ENCODE peak calls at places on chromosomes 1 and 21, in five cellular contexts. F is hepatocyte, D is AG04450, B is MCF 10A, J is breast epithelium. Q is an unnamed sample.

GRCh38 chr1:95219407-95219806 is 14.6 kb upstream of the RWDD3 start:
- DNase-seq in F (no peak), D (no peak), B (no peak), J (no peak), Q (no peak)

GRCh38 chr1:237383825-237384612 is 342.0 kb downstream of the RYR2 start:
- DNase-seq in F (peak), D (no peak), B (no peak), J (no peak), Q (no peak)

GRCh38 chr1:224168859-224169380 is 14.1 kb upstream of the DEGS1 start:
- DNase-seq in F (no peak), D (no peak), B (peak), J (no peak), Q (no peak)

GRCh38 chr1:2594001-2594640 is 7.5 kb downstream of the PRXL2B start:
- DNase-seq in F (no peak), D (no peak), B (peak), J (no peak), Q (no peak)

GRCh38 chr1:192993426-192994085 is 65.6 kb downstream of the UCHL5 start:
- DNase-seq in F (no peak), D (no peak), B (no peak), J (no peak), Q (no peak)

GRCh38 chr21:28712396-28712795 is 280.3 kb downstream of the LTN1 start:
- DNase-seq in F (no peak), D (no peak), B (no peak), J (no peak), Q (no peak)

GRCh38 chr1:15676688-15677661 is 7.1 kb upstream of the PLEKHM2 start:
- DNase-seq in F (no peak), D (no peak), B (no peak), J (no peak), Q (no peak)

GRCh38 chr1:230681599-230681998 is 32.3 kb downstream of the AGT start:
- DNase-seq in F (peak), D (peak), B (peak), J (no peak), Q (no peak)

GRCh38 chr21:38743772-38744529 is 61.8 kb upstream of the ETS2 start:
- DNase-seq in F (no peak), D (no peak), B (no peak), J (no peak), Q (no peak)

GRCh38 chr1:56062625-56063024 is 516.7 kb downstream of the PLPP3 start:
- DNase-seq in F (no peak), D (no peak), B (peak), J (no peak), Q (no peak)

GRCh38 chr1:52552236-52552504 is 722 bp downstream of the TUT4 start:
- DNase-seq in F (peak), D (peak), B (peak), J (peak), Q (peak)

GRCh38 chr1:94382163-94382562 is 36.0 kb upstream of the ABCD3 start:
- DNase-seq in F (no peak), D (no peak), B (no peak), J (peak), Q (no peak)

GRCh38 chr1:97489834-97490233 is 431.0 kb downstream of the DPYD start:
- DNase-seq in F (no peak), D (no peak), B (peak), J (no peak), Q (no peak)

GRCh38 chr1:183069562-183070216 is 46.5 kb downstream of the LAMC1 start:
- DNase-seq in F (no peak), D (no peak), B (peak), J (no peak), Q (no peak)

GRCh38 chr1:27668808-27669723 is 2.9 kb downstream of the IFI6 start:
- DNase-seq in F (peak), D (no peak), B (peak), J (peak), Q (peak)

GRCh38 chr1:179208681-179209477 is 20.6 kb downstream of the ABL2 start:
- DNase-seq in F (no peak), D (no peak), B (no peak), J (no peak), Q (no peak)

GRCh38 chr1:182069028-182069466 is 7.5 kb upstream of the ZNF648 start:
- DNase-seq in F (peak), D (no peak), B (peak), J (peak), Q (peak)

GRCh38 chr1:101247404-101248287 is 10.8 kb downstream of the S1PR1 start:
- DNase-seq in F (no peak), D (no peak), B (no peak), J (no peak), Q (no peak)

GRCh38 chr1:42340898-42341297 is 5.9 kb upstream of the FOXJ3 start:
- DNase-seq in F (no peak), D (no peak), B (no peak), J (no peak), Q (no peak)

GRCh38 chr21:28892550-28893111 is 100.0 kb downstream of the LTN1 start:
- DNase-seq in F (no peak), D (no peak), B (no peak), J (no peak), Q (no peak)

GRCh38 chr21:45979651-45980050 is 1.9 kb upstream of the COL6A1 start:
- DNase-seq in F (no peak), D (no peak), B (no peak), J (no peak), Q (no peak)

GRCh38 chr1:118013336-118013735 is 83.8 kb downstream of the WDR3 start:
- DNase-seq in F (no peak), D (no peak), B (no peak), J (no peak), Q (no peak)

GRCh38 chr1:40880813-40881549 is 18.8 kb upstream of the CITED4 start:
- DNase-seq in F (no peak), D (no peak), B (peak), J (peak), Q (no peak)

GRCh38 chr1:31111290-31111951 is 45.9 kb upstream of the PUM1 start:
- DNase-seq in F (peak), D (no peak), B (peak), J (no peak), Q (no peak)

GRCh38 chr1:65148548-65149390 is 766 bp downstream of the AK4 start:
- DNase-seq in F (peak), D (no peak), B (peak), J (peak), Q (peak)

GRCh38 chr1:161307230-161307768 is 2.5 kb downstream of the MPZ start:
- DNase-seq in F (no peak), D (no peak), B (peak), J (no peak), Q (no peak)

GRCh38 chr1:99808391-99809115 is 41.6 kb upstream of the AGL start:
- DNase-seq in F (peak), D (peak), B (peak), J (no peak), Q (no peak)

DNA sequence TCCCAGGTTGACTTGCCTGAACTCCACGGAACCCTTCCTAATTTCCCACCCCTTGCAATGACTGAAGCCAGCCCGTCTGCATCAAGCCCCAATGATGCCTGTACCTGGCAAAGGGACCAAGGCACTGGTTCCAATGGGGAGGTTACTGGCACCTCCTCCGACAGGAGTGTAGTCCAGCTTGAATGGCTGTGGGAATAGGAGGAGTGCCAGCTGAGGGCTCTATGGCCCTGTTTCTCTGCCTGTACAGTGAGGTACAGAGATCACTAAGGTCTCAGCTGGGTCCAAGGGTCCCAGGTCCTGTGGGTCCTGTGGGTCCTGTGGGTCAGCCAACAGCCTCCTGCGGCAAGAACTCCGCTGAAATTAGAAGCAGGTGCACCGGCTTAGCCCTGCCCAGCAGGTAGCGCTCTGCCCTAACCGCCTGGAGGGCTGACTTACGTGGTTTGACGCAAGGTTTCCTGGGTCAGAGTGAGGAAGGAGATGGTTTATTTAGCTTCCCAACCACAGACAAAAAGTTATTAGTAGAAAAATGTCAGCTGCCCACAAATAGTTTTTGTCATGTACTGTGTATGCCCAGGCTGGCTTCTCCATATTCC is 9.9 kb upstream of the SPRR4 start:
- DNase-seq in F (no peak), D (no peak), B (no peak), J (no peak), Q (no peak)
- TF ChIP-seq CTCF in F (no peak), D (no peak), B (no peak), J (no peak), Q (peak)

GRCh38 chr1:76465030-76465429 is 390.5 kb downstream of the ST6GALNAC3 start:
- DNase-seq in F (no peak), D (no peak), B (peak), J (no peak), Q (no peak)

GRCh38 chr1:76463278-76463677 is 388.7 kb downstream of the ST6GALNAC3 start:
- DNase-seq in F (no peak), D (no peak), B (no peak), J (no peak), Q (no peak)

DNA sequence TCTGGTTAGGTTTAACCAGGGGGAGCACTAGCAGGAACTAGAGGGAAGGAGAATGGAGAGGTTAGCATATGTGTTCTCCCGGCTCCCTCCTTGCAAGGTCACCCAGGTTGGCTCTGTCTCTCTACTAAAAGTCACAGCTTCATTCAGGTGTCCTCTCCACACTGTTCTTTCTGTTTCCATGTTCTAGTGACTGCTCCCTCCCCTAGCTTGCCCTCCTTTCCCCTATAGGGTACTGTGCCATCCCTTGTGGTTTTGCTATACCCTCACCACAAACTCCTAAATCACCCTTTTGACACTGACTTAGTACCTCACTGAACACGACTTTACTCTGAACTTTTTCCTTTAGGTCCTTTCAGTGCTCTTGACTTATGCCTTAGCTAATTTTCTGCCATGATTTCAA is 389.3 kb downstream of the ST6GALNAC3 start:
- DNase-seq in F (no peak), D (no peak), B (no peak), J (no peak), Q (no peak)
- TF ChIP-seq CTCF in F (no peak), D (no peak), B (no peak), J (no peak), Q (no peak)

GRCh38 chr1:235631816-235632215 is 17.8 kb downstream of the GNG4 start:
- DNase-seq in F (no peak), D (no peak), B (no peak), J (no peak), Q (no peak)
- TF ChIP-seq CTCF in F (no peak), D (no peak), B (no peak), J (no peak), Q (peak)

GRCh38 chr1:208036177-208036808 is 125.4 kb upstream of the CD34 start:
- DNase-seq in F (peak), D (no peak), B (peak), J (no peak), Q (no peak)
- TF ChIP-seq CTCF in F (peak), D (no peak), B (peak), J (no peak), Q (peak)